ENCODE peak calls at places on chromosomes 2 and 18, in six cellular contexts. J, Q, U, M, D and Y are unnamed samples.

GRCh38 chr2:8234253-8234652 is 447.6 kb upstream of the ID2 start:
- DNase-seq in J (no peak), M (no peak), D (no peak), Q (no peak), U (peak), Y (no peak)

GRCh38 chr2:48525269-48525943 is 4.5 kb upstream of the STON1 start:
- DNase-seq in J (no peak), M (no peak), U (no peak), Q (peak), D (peak), Y (no peak)

GRCh38 chr2:45483997-45484396 is 127.1 kb downstream of the SRBD1 start:
- DNase-seq in Q (peak), D (peak), M (no peak), U (no peak), J (no peak), Y (no peak)

GRCh38 chr2:118312963-118313756 is 224.9 kb downstream of the INSIG2 start:
- DNase-seq in M (no peak), J (peak), Q (no peak), D (no peak), U (no peak), Y (no peak)

GRCh38 chr2:46943881-46944798 is 28.5 kb upstream of the MCFD2 start:
- DNase-seq in U (no peak), Q (no peak), J (no peak), M (no peak), D (no peak), Y (no peak)

GRCh38 chr2:180505203-180505602 is 475.2 kb upstream of the UBE2E3 start:
- DNase-seq in J (no peak), M (no peak), U (no peak), D (peak), Q (no peak), Y (no peak)

GRCh38 chr18:75276813-75277628 is 66.4 kb downstream of the TSHZ1 start:
- DNase-seq in D (peak), Q (no peak), J (no peak), M (no peak), U (no peak), Y (no peak)

GRCh38 chr2:233556756-233557736 is 9.5 kb downstream of the USP40 start:
- DNase-seq in J (no peak), U (no peak), D (peak), M (no peak), Q (peak), Y (no peak)

GRCh38 chr2:200406379-200406778 is 99.9 kb downstream of the SPATS2L start:
- DNase-seq in Q (peak), M (no peak), J (no peak), D (peak), U (no peak), Y (no peak)

GRCh38 chr2:641501-642430 is 35.4 kb downstream of the TMEM18 start:
- DNase-seq in Q (no peak), M (no peak), J (no peak), U (no peak), D (no peak), Y (no peak)

GRCh38 chr18:76972241-76972640 is 149.9 kb downstream of the ZNF236 start:
- DNase-seq in Q (no peak), U (no peak), M (no peak), J (no peak), D (no peak), Y (no peak)

GRCh38 chr2:150167711-150168110 is 319.8 kb downstream of the RND3 start:
- DNase-seq in M (no peak), J (no peak), D (peak), Q (peak), U (no peak), Y (no peak)

GRCh38 chr18:22324191-22325131 is 93.3 kb downstream of the CTAGE1 start:
- DNase-seq in J (peak), M (peak), Q (peak), D (peak), U (peak), Y (peak)

GRCh38 chr2:133026536-133027177 is 356.7 kb upstream of the LYPD1 start:
- DNase-seq in Q (no peak), J (peak), D (no peak), M (no peak), U (no peak), Y (peak)

GRCh38 chr2:2699117-2699497 is 368.0 kb upstream of the MYT1L start:
- DNase-seq in D (no peak), M (no peak), Q (no peak), J (peak), U (no peak), Y (no peak)

GRCh38 chr18:10660485-10660884 is 134.7 kb downstream of the NAPG start:
- DNase-seq in Q (peak), D (peak), U (peak), J (no peak), M (peak), Y (no peak)

GRCh38 chr2:4937550-4937949 is 754.6 kb upstream of the SOX11 start:
- DNase-seq in J (peak), D (no peak), Q (no peak), U (no peak), M (no peak), Y (no peak)

GRCh38 chr2:242085941-242086621 is 216.6 kb downstream of the RTP5 start:
- DNase-seq in M (no peak), Q (peak), D (peak), J (no peak), U (peak), Y (no peak)

GRCh38 chr2:34549710-34550345 is 950.7 kb upstream of the FAM98A start:
- DNase-seq in U (no peak), J (no peak), D (no peak), Q (no peak), M (no peak), Y (no peak)

GRCh38 chr2:215879977-215880940 is 133.1 kb downstream of the MREG start:
- DNase-seq in Q (no peak), M (no peak), J (no peak), D (peak), U (no peak), Y (no peak)

GRCh38 chr18:11906181-11906580 is 1.9 kb downstream of the MPPE1 start:
- DNase-seq in Q (no peak), D (no peak), J (no peak), M (no peak), U (no peak), Y (no peak)

GRCh38 chr2:667332-668000 is 9.7 kb downstream of the TMEM18 start:
- DNase-seq in U (no peak), M (no peak), J (no peak), D (peak), Q (peak), Y (no peak)

GRCh38 chr2:196660264-196660663 is 20.7 kb downstream of the CCDC150 start:
- DNase-seq in J (no peak), D (peak), Q (peak), M (no peak), U (no peak), Y (no peak)

GRCh38 chr18:21303913-21304312 is 61.9 kb downstream of the GREB1L start:
- DNase-seq in M (no peak), U (no peak), D (no peak), Q (no peak), J (no peak), Y (no peak)

GRCh38 chr2:205372141-205372540 is 310.2 kb upstream of the NRP2 start:
- DNase-seq in U (no peak), Q (peak), D (peak), J (no peak), M (no peak), Y (no peak)

GRCh38 chr2:30408961-30409387 is 38.1 kb upstream of the LCLAT1 start:
- DNase-seq in U (no peak), Q (peak), M (no peak), J (no peak), D (no peak), Y (no peak)

GRCh38 chr2:136383161-136383560 is 265.2 kb upstream of the CXCR4 start:
- DNase-seq in D (no peak), M (no peak), U (no peak), Q (no peak), J (no peak), Y (no peak)

GRCh38 chr18:8257851-8258434 is 351.3 kb upstream of the RAB12 start:
- DNase-seq in J (no peak), Q (no peak), D (no peak), U (no peak), M (no peak), Y (peak)
- TF ChIP-seq CTCF in J (no peak), Q (no peak), D (no peak), U (no peak), M (no peak), Y (no peak)

GRCh38 chr18:52700757-52701156 is 360.8 kb downstream of the DCC start:
- DNase-seq in M (no peak), U (no peak), D (no peak), Q (no peak), J (no peak), Y (no peak)

GRCh38 chr18:52700116-52700515 is 360.1 kb downstream of the DCC start:
- DNase-seq in M (no peak), Q (no peak), J (no peak), D (no peak), U (no peak), Y (no peak)

GRCh38 chr18:52694804-52695203 is 354.8 kb downstream of the DCC start:
- DNase-seq in Q (peak), U (no peak), D (no peak), J (peak), M (no peak), Y (peak)
- TF ChIP-seq CTCF in Q (no peak), U (no peak), D (no peak), J (peak), M (no peak), Y (no peak)

GRCh38 chr2:236565225-236565624 is 4.4 kb upstream of the ACKR3 start:
- DNase-seq in M (no peak), Q (no peak), J (no peak), U (no peak), D (no peak), Y (no peak)

GRCh38 chr2:236563953-236564352 is 5.7 kb upstream of the ACKR3 start:
- DNase-seq in M (no peak), Q (no peak), D (no peak), U (no peak), J (no peak), Y (no peak)

GRCh38 chr2:236558999-236559978 is 10.3 kb upstream of the ACKR3 start:
- DNase-seq in D (no peak), J (no peak), M (no peak), Q (no peak), U (no peak), Y (no peak)

GRCh38 chr2:236561874-236562273 is 7.8 kb upstream of the ACKR3 start:
- DNase-seq in J (no peak), U (no peak), Q (no peak), D (no peak), M (no peak), Y (no peak)

DNA sequence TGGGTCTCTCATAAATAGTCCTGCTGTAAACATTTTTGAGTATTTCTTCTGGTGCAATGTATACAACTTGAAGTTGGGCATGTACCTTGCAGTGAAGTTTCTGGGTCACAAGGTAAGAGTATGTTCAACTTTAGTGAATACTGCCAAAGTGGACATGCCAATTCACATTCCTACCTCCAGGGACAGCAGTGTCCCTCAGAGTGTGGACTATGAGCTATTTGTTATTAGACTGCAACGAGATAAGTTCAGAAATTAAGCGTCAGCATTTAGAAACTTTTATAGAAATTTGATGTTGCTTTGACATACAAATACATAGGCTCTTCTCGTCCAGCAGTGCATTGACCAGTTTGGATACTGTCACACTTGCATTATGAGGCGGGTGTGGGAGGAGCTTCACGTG is 7.2 kb upstream of the ACKR3 start:
- DNase-seq in M (no peak), D (no peak), Q (peak), J (no peak), U (no peak), Y (no peak)
- TF ChIP-seq CTCF in M (peak), D (peak), Q (peak), J (peak), U (peak), Y (peak)

GRCh38 chr18:13137939-13138821 is 80.4 kb upstream of the LDLRAD4 start:
- DNase-seq in U (peak), D (peak), J (no peak), Q (peak), M (no peak), Y (no peak)

GRCh38 chr18:13141209-13141608 is 77.4 kb upstream of the LDLRAD4 start:
- DNase-seq in Q (no peak), U (no peak), J (no peak), D (no peak), M (no peak), Y (no peak)

GRCh38 chr18:13138822-13139139 is 79.8 kb upstream of the LDLRAD4 start:
- DNase-seq in D (no peak), Q (no peak), M (no peak), U (no peak), J (no peak), Y (no peak)

GRCh38 chr18:13137041-13137938 is 81.3 kb upstream of the LDLRAD4 start:
- DNase-seq in D (peak), Q (peak), U (no peak), M (peak), J (peak), Y (no peak)

GRCh38 chr18:13139885-13140450 is 78.6 kb upstream of the LDLRAD4 start:
- DNase-seq in U (no peak), Q (no peak), M (no peak), D (no peak), J (no peak), Y (no peak)
- TF ChIP-seq CTCF in U (no peak), Q (no peak), M (no peak), D (no peak), J (no peak), Y (no peak)

DNA sequence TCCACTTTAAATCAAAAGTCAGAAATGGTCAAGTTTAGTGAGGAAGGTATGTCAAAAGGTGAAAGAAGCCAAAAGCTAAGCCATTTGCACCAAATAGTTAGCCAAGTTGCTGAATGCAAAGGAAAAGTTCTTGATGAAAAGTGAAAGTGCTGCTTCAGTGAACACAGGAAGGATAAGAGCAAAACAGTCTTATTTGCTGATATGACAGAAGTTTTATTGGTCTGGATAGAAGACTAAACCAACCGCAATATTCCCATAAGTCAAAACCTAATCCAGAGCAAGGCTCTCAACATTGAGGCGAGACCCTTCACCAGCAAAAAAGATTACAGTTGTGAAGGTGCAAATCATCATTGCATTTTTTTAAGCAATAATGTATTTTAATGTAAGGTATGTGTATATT is 496.5 kb upstream of the LRATD1 start:
- DNase-seq in U (no peak), D (no peak), J (no peak), M (no peak), Q (no peak), Y (no peak)
- TF ChIP-seq CTCF in U (no peak), D (no peak), J (no peak), M (no peak), Q (no peak), Y (no peak)

DNA sequence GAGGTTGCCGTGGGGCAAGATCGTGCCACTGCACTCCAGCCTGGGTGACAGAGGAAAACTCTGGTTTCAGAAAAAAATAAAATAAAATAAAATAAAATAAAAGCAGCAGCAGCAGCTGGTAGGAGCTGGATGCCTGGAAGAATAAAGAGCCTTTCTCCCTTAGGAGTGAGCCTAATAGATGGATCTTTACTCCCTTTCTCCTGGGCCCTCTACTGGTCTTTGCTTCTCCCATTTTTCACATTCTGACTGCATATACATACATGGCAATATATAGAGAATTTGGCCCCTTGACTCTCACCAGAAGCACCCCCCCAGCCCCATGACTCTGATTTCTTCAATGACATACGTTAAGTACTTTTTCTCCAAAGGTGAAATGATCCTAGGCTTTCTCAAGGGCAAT is 9.8 kb upstream of the MALT1 start:
- DNase-seq in Q (peak), U (no peak), D (peak), J (no peak), M (no peak), Y (no peak)
- TF ChIP-seq CTCF in Q (peak), U (no peak), D (peak), J (no peak), M (peak), Y (no peak)

GRCh38 chr18:74153793-74154192 is 5.5 kb downstream of the TIMM21 start:
- DNase-seq in Q (no peak), D (no peak), U (no peak), J (no peak), M (no peak), Y (no peak)

GRCh38 chr18:74152270-74152669 is 3.9 kb downstream of the TIMM21 start:
- DNase-seq in U (no peak), M (no peak), J (no peak), D (no peak), Q (no peak), Y (no peak)

GRCh38 chr18:74153377-74153776 is 5.1 kb downstream of the TIMM21 start:
- DNase-seq in M (no peak), U (no peak), D (no peak), Q (no peak), J (no peak), Y (no peak)

GRCh38 chr18:74155276-74155675 is 7.0 kb downstream of the TIMM21 start:
- DNase-seq in U (no peak), Q (no peak), M (no peak), D (peak), J (no peak), Y (no peak)

GRCh38 chr18:74152906-74153305 is 4.6 kb downstream of the TIMM21 start:
- DNase-seq in D (no peak), Q (no peak), M (no peak), J (no peak), U (no peak), Y (no peak)
- TF ChIP-seq CTCF in D (no peak), Q (peak), M (no peak), J (no peak), U (no peak), Y (peak)

DNA sequence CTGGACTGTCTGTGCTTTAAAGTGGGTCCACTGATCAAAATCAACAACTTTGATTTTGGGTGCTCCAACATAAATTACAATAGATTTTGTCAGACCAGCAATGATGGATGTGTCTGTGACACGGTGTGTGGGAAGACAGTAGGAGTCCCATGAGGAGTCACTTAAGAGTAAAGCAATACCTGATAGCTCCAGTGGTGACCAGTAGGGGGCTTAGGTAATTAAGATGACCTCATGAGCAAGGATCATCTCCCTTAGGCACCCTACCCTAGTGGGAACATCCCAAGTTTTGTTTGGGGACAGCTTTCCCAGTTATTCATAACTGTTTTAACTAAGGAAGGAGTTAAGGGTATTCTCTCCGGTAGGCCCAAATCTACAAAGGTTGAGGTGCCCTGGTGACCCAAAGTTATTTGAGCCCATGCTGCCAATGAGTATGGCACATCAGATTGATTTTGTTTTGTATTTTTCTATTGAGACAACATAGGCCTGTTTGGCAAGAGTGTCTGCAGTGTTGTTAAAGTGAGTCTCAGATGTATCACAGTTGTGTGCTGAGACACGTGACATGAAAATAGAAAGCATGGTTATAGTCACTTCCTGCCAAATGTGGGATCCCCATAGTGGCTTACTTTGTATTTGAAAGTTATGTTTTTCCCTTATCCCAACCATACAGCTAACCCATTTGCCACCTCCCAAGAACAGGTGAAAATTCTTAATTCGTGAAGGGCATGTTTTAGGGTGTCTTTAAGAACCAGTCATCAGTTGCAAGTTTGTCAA is 1337.6 kb upstream of the SLC39A10 start:
- DNase-seq in Q (no peak), U (no peak), M (no peak), J (no peak), D (no peak), Y (no peak)
- TF ChIP-seq CTCF in Q (no peak), U (no peak), M (no peak), J (no peak), D (no peak), Y (peak)

GRCh38 chr2:168443818-168444217 is 12.3 kb upstream of the CERS6 start:
- DNase-seq in Q (no peak), D (no peak), U (no peak), M (no peak), J (no peak), Y (no peak)
- TF ChIP-seq CTCF in Q (peak), D (no peak), U (no peak), M (no peak), J (no peak), Y (no peak)